ENCODE peak calls at places on chromosomes 3 and 15, in six cellular contexts. One of them, this sample, is unnamed.

GRCh38 chr15:98916826-98917225 is 90.8 kb downstream of the PGPEP1L start:
- DNase-seq in activated T-cell treated with anti-CD3 and anti-CD28 coated beads for 1 hour: no peak
- DNase-seq in AG04450: no peak
- DNase-seq in stimulated activated CD4-positive, alpha-beta T cell treated with anti-CD3 and anti-CD28 coated beads, Interleukin-4, amount 100 ng/mL, for 24 hours: no peak
- DNase-seq in NCI-H1105 treated with DMSO at 0.1 percent for 48 hours: no peak
- DNase-seq in heart left ventricle: no peak
- DNase-seq in this sample: no peak

GRCh38 chr3:55532806-55533205 is 45.7 kb upstream of the WNT5A start:
- DNase-seq in stimulated activated CD4-positive, alpha-beta T cell treated with anti-CD3 and anti-CD28 coated beads, Interleukin-4, amount 100 ng/mL, for 24 hours: no peak
- DNase-seq in heart left ventricle: no peak
- DNase-seq in NCI-H1105 treated with DMSO at 0.1 percent for 48 hours: no peak
- DNase-seq in activated T-cell treated with anti-CD3 and anti-CD28 coated beads for 1 hour: no peak
- DNase-seq in AG04450: no peak
- DNase-seq in this sample: no peak

GRCh38 chr15:80780416-80781221 is 1.4 kb downstream of the CEMIP start:
- DNase-seq in activated T-cell treated with anti-CD3 and anti-CD28 coated beads for 1 hour: no peak
- DNase-seq in stimulated activated CD4-positive, alpha-beta T cell treated with anti-CD3 and anti-CD28 coated beads, Interleukin-4, amount 100 ng/mL, for 24 hours: no peak
- DNase-seq in NCI-H1105 treated with DMSO at 0.1 percent for 48 hours: no peak
- DNase-seq in heart left ventricle: peak; percentile 55
- DNase-seq in AG04450: no peak
- DNase-seq in this sample: peak; percentile 51

GRCh38 chr3:64399205-64399800 is 174.0 kb upstream of the PRICKLE2 start:
- DNase-seq in activated T-cell treated with anti-CD3 and anti-CD28 coated beads for 1 hour: no peak
- DNase-seq in NCI-H1105 treated with DMSO at 0.1 percent for 48 hours: peak; percentile 34
- DNase-seq in heart left ventricle: no peak
- DNase-seq in stimulated activated CD4-positive, alpha-beta T cell treated with anti-CD3 and anti-CD28 coated beads, Interleukin-4, amount 100 ng/mL, for 24 hours: no peak
- DNase-seq in AG04450: peak; percentile 18
- DNase-seq in this sample: peak; percentile 24

GRCh38 chr3:79019137-79019923 is 748.5 kb downstream of the ROBO1 start:
- DNase-seq in AG04450: peak; percentile 77
- DNase-seq in stimulated activated CD4-positive, alpha-beta T cell treated with anti-CD3 and anti-CD28 coated beads, Interleukin-4, amount 100 ng/mL, for 24 hours: no peak
- DNase-seq in NCI-H1105 treated with DMSO at 0.1 percent for 48 hours: peak; percentile 82
- DNase-seq in activated T-cell treated with anti-CD3 and anti-CD28 coated beads for 1 hour: no peak
- DNase-seq in heart left ventricle: peak; percentile 78
- DNase-seq in this sample: no peak

GRCh38 chr15:62895139-62895866 is 147.2 kb upstream of the TPM1 start:
- DNase-seq in activated T-cell treated with anti-CD3 and anti-CD28 coated beads for 1 hour: no peak
- DNase-seq in NCI-H1105 treated with DMSO at 0.1 percent for 48 hours: no peak
- DNase-seq in AG04450: peak; percentile 61
- DNase-seq in heart left ventricle: no peak
- DNase-seq in stimulated activated CD4-positive, alpha-beta T cell treated with anti-CD3 and anti-CD28 coated beads, Interleukin-4, amount 100 ng/mL, for 24 hours: no peak
- DNase-seq in this sample: no peak

GRCh38 chr3:164458986-164459385 is 619.3 kb downstream of the SI start:
- DNase-seq in heart left ventricle: no peak
- DNase-seq in AG04450: no peak
- DNase-seq in activated T-cell treated with anti-CD3 and anti-CD28 coated beads for 1 hour: no peak
- DNase-seq in NCI-H1105 treated with DMSO at 0.1 percent for 48 hours: no peak
- DNase-seq in stimulated activated CD4-positive, alpha-beta T cell treated with anti-CD3 and anti-CD28 coated beads, Interleukin-4, amount 100 ng/mL, for 24 hours: no peak
- DNase-seq in this sample: no peak

GRCh38 chr15:99283739-99284138 is 32.5 kb downstream of the LRRC28 start:
- DNase-seq in stimulated activated CD4-positive, alpha-beta T cell treated with anti-CD3 and anti-CD28 coated beads, Interleukin-4, amount 100 ng/mL, for 24 hours: no peak
- DNase-seq in activated T-cell treated with anti-CD3 and anti-CD28 coated beads for 1 hour: no peak
- DNase-seq in heart left ventricle: no peak
- DNase-seq in NCI-H1105 treated with DMSO at 0.1 percent for 48 hours: no peak
- DNase-seq in AG04450: no peak
- DNase-seq in this sample: no peak

GRCh38 chr3:63042866-63043265 is 167.7 kb upstream of the CADPS start:
- DNase-seq in activated T-cell treated with anti-CD3 and anti-CD28 coated beads for 1 hour: no peak
- DNase-seq in NCI-H1105 treated with DMSO at 0.1 percent for 48 hours: no peak
- DNase-seq in AG04450: no peak
- DNase-seq in stimulated activated CD4-positive, alpha-beta T cell treated with anti-CD3 and anti-CD28 coated beads, Interleukin-4, amount 100 ng/mL, for 24 hours: no peak
- DNase-seq in heart left ventricle: no peak
- DNase-seq in this sample: no peak

GRCh38 chr3:101635954-101636798 is 40.8 kb downstream of the ZBTB11 start:
- DNase-seq in activated T-cell treated with anti-CD3 and anti-CD28 coated beads for 1 hour: peak; percentile 62
- DNase-seq in stimulated activated CD4-positive, alpha-beta T cell treated with anti-CD3 and anti-CD28 coated beads, Interleukin-4, amount 100 ng/mL, for 24 hours: peak; percentile 72
- DNase-seq in heart left ventricle: peak; percentile 56
- DNase-seq in NCI-H1105 treated with DMSO at 0.1 percent for 48 hours: peak; percentile 9
- DNase-seq in AG04450: no peak
- DNase-seq in this sample: peak; percentile 92

GRCh38 chr3:157981819-157982218 is 124.4 kb downstream of the SHOX2 start:
- DNase-seq in stimulated activated CD4-positive, alpha-beta T cell treated with anti-CD3 and anti-CD28 coated beads, Interleukin-4, amount 100 ng/mL, for 24 hours: no peak
- DNase-seq in activated T-cell treated with anti-CD3 and anti-CD28 coated beads for 1 hour: no peak
- DNase-seq in AG04450: no peak
- DNase-seq in NCI-H1105 treated with DMSO at 0.1 percent for 48 hours: no peak
- DNase-seq in heart left ventricle: no peak
- DNase-seq in this sample: no peak

GRCh38 chr3:124213641-124214040 is 221.7 kb upstream of the ROPN1 start:
- DNase-seq in stimulated activated CD4-positive, alpha-beta T cell treated with anti-CD3 and anti-CD28 coated beads, Interleukin-4, amount 100 ng/mL, for 24 hours: no peak
- DNase-seq in NCI-H1105 treated with DMSO at 0.1 percent for 48 hours: no peak
- DNase-seq in activated T-cell treated with anti-CD3 and anti-CD28 coated beads for 1 hour: no peak
- DNase-seq in heart left ventricle: no peak
- DNase-seq in AG04450: no peak
- DNase-seq in this sample: no peak

GRCh38 chr3:53089511-53089910 is 40.7 kb downstream of the RFT1 start:
- DNase-seq in stimulated activated CD4-positive, alpha-beta T cell treated with anti-CD3 and anti-CD28 coated beads, Interleukin-4, amount 100 ng/mL, for 24 hours: no peak
- DNase-seq in NCI-H1105 treated with DMSO at 0.1 percent for 48 hours: no peak
- DNase-seq in AG04450: no peak
- DNase-seq in heart left ventricle: peak; percentile 85
- DNase-seq in activated T-cell treated with anti-CD3 and anti-CD28 coated beads for 1 hour: no peak
- DNase-seq in this sample: no peak

GRCh38 chr15:92839696-92840095 is 60.4 kb upstream of the CHD2 start:
- DNase-seq in heart left ventricle: no peak
- DNase-seq in stimulated activated CD4-positive, alpha-beta T cell treated with anti-CD3 and anti-CD28 coated beads, Interleukin-4, amount 100 ng/mL, for 24 hours: no peak
- DNase-seq in activated T-cell treated with anti-CD3 and anti-CD28 coated beads for 1 hour: no peak
- DNase-seq in AG04450: no peak
- DNase-seq in NCI-H1105 treated with DMSO at 0.1 percent for 48 hours: peak; percentile 54
- DNase-seq in this sample: peak; percentile 66

GRCh38 chr3:114480442-114480841 is 186.6 kb downstream of the TIGIT start:
- DNase-seq in heart left ventricle: no peak
- DNase-seq in activated T-cell treated with anti-CD3 and anti-CD28 coated beads for 1 hour: no peak
- DNase-seq in NCI-H1105 treated with DMSO at 0.1 percent for 48 hours: no peak
- DNase-seq in AG04450: peak; percentile 29
- DNase-seq in stimulated activated CD4-positive, alpha-beta T cell treated with anti-CD3 and anti-CD28 coated beads, Interleukin-4, amount 100 ng/mL, for 24 hours: no peak
- DNase-seq in this sample: no peak

GRCh38 chr15:38745136-38745535 is 180.5 kb upstream of the RASGRP1 start:
- DNase-seq in stimulated activated CD4-positive, alpha-beta T cell treated with anti-CD3 and anti-CD28 coated beads, Interleukin-4, amount 100 ng/mL, for 24 hours: no peak
- DNase-seq in NCI-H1105 treated with DMSO at 0.1 percent for 48 hours: no peak
- DNase-seq in AG04450: no peak
- DNase-seq in heart left ventricle: no peak
- DNase-seq in activated T-cell treated with anti-CD3 and anti-CD28 coated beads for 1 hour: no peak
- DNase-seq in this sample: no peak

GRCh38 chr3:171168086-171168485 is 141.6 kb upstream of the SLC2A2 start:
- DNase-seq in stimulated activated CD4-positive, alpha-beta T cell treated with anti-CD3 and anti-CD28 coated beads, Interleukin-4, amount 100 ng/mL, for 24 hours: no peak
- DNase-seq in NCI-H1105 treated with DMSO at 0.1 percent for 48 hours: no peak
- DNase-seq in AG04450: no peak
- DNase-seq in activated T-cell treated with anti-CD3 and anti-CD28 coated beads for 1 hour: no peak
- DNase-seq in heart left ventricle: no peak
- DNase-seq in this sample: no peak

GRCh38 chr3:109369510-109369909 is 32.2 kb upstream of the DPPA4 start:
- DNase-seq in activated T-cell treated with anti-CD3 and anti-CD28 coated beads for 1 hour: no peak
- DNase-seq in NCI-H1105 treated with DMSO at 0.1 percent for 48 hours: no peak
- DNase-seq in AG04450: no peak
- DNase-seq in stimulated activated CD4-positive, alpha-beta T cell treated with anti-CD3 and anti-CD28 coated beads, Interleukin-4, amount 100 ng/mL, for 24 hours: no peak
- DNase-seq in heart left ventricle: no peak
- DNase-seq in this sample: no peak

GRCh38 chr3:100456745-100457144 is 35.7 kb upstream of the TMEM45A start:
- DNase-seq in activated T-cell treated with anti-CD3 and anti-CD28 coated beads for 1 hour: no peak
- DNase-seq in NCI-H1105 treated with DMSO at 0.1 percent for 48 hours: no peak
- DNase-seq in heart left ventricle: no peak
- DNase-seq in stimulated activated CD4-positive, alpha-beta T cell treated with anti-CD3 and anti-CD28 coated beads, Interleukin-4, amount 100 ng/mL, for 24 hours: no peak
- DNase-seq in AG04450: no peak
- DNase-seq in this sample: no peak

GRCh38 chr3:72383896-72384295 is 464.3 kb downstream of the SHQ1 start:
- DNase-seq in NCI-H1105 treated with DMSO at 0.1 percent for 48 hours: no peak
- DNase-seq in activated T-cell treated with anti-CD3 and anti-CD28 coated beads for 1 hour: no peak
- DNase-seq in stimulated activated CD4-positive, alpha-beta T cell treated with anti-CD3 and anti-CD28 coated beads, Interleukin-4, amount 100 ng/mL, for 24 hours: no peak
- DNase-seq in AG04450: no peak
- DNase-seq in heart left ventricle: no peak
- DNase-seq in this sample: no peak

GRCh38 chr3:114451051-114451451 is 157.2 kb downstream of the TIGIT start:
- DNase-seq in stimulated activated CD4-positive, alpha-beta T cell treated with anti-CD3 and anti-CD28 coated beads, Interleukin-4, amount 100 ng/mL, for 24 hours: no peak
- DNase-seq in AG04450: no peak
- DNase-seq in activated T-cell treated with anti-CD3 and anti-CD28 coated beads for 1 hour: no peak
- DNase-seq in NCI-H1105 treated with DMSO at 0.1 percent for 48 hours: peak; percentile 35
- DNase-seq in heart left ventricle: no peak
- DNase-seq in this sample: no peak

GRCh38 chr3:146550743-146551510 is 6.5 kb upstream of the PLSCR1 start:
- DNase-seq in heart left ventricle: no peak
- DNase-seq in activated T-cell treated with anti-CD3 and anti-CD28 coated beads for 1 hour: no peak
- DNase-seq in stimulated activated CD4-positive, alpha-beta T cell treated with anti-CD3 and anti-CD28 coated beads, Interleukin-4, amount 100 ng/mL, for 24 hours: no peak
- DNase-seq in NCI-H1105 treated with DMSO at 0.1 percent for 48 hours: no peak
- DNase-seq in AG04450: peak; percentile 79
- DNase-seq in this sample: peak; percentile 13

GRCh38 chr3:110624571-110624970 is 447.0 kb upstream of the NECTIN3 start:
- DNase-seq in activated T-cell treated with anti-CD3 and anti-CD28 coated beads for 1 hour: no peak
- DNase-seq in stimulated activated CD4-positive, alpha-beta T cell treated with anti-CD3 and anti-CD28 coated beads, Interleukin-4, amount 100 ng/mL, for 24 hours: no peak
- DNase-seq in heart left ventricle: no peak
- DNase-seq in AG04450: peak; percentile 23
- DNase-seq in NCI-H1105 treated with DMSO at 0.1 percent for 48 hours: no peak
- DNase-seq in this sample: no peak

GRCh38 chr15:44593042-44593736 is 56.2 kb downstream of the EIF3J start:
- DNase-seq in heart left ventricle: no peak
- DNase-seq in stimulated activated CD4-positive, alpha-beta T cell treated with anti-CD3 and anti-CD28 coated beads, Interleukin-4, amount 100 ng/mL, for 24 hours: peak; percentile 25
- DNase-seq in AG04450: no peak
- DNase-seq in NCI-H1105 treated with DMSO at 0.1 percent for 48 hours: no peak
- DNase-seq in activated T-cell treated with anti-CD3 and anti-CD28 coated beads for 1 hour: no peak
- DNase-seq in this sample: peak; percentile 31

GRCh38 chr3:102485701-102486100 is 50.9 kb downstream of the ZPLD1 start:
- DNase-seq in stimulated activated CD4-positive, alpha-beta T cell treated with anti-CD3 and anti-CD28 coated beads, Interleukin-4, amount 100 ng/mL, for 24 hours: no peak
- DNase-seq in activated T-cell treated with anti-CD3 and anti-CD28 coated beads for 1 hour: no peak
- DNase-seq in NCI-H1105 treated with DMSO at 0.1 percent for 48 hours: no peak
- DNase-seq in heart left ventricle: no peak
- DNase-seq in AG04450: no peak
- DNase-seq in this sample: no peak

GRCh38 chr3:107738486-107739183 is 215.9 kb downstream of the BBX start:
- DNase-seq in NCI-H1105 treated with DMSO at 0.1 percent for 48 hours: no peak
- DNase-seq in heart left ventricle: no peak
- DNase-seq in AG04450: no peak
- DNase-seq in activated T-cell treated with anti-CD3 and anti-CD28 coated beads for 1 hour: no peak
- DNase-seq in stimulated activated CD4-positive, alpha-beta T cell treated with anti-CD3 and anti-CD28 coated beads, Interleukin-4, amount 100 ng/mL, for 24 hours: no peak
- DNase-seq in this sample: no peak

GRCh38 chr3:27368831-27369607 is at the start of gene NEK10:
- DNase-seq in NCI-H1105 treated with DMSO at 0.1 percent for 48 hours: peak; percentile 89
- DNase-seq in stimulated activated CD4-positive, alpha-beta T cell treated with anti-CD3 and anti-CD28 coated beads, Interleukin-4, amount 100 ng/mL, for 24 hours: peak; percentile 91
- DNase-seq in AG04450: peak; percentile 64
- DNase-seq in heart left ventricle: peak; percentile 89
- DNase-seq in activated T-cell treated with anti-CD3 and anti-CD28 coated beads for 1 hour: peak; percentile 85
- DNase-seq in this sample: peak; percentile 91

GRCh38 chr15:78968539-78969271 is 23.9 kb upstream of the CTSH start:
- DNase-seq in activated T-cell treated with anti-CD3 and anti-CD28 coated beads for 1 hour: no peak
- DNase-seq in stimulated activated CD4-positive, alpha-beta T cell treated with anti-CD3 and anti-CD28 coated beads, Interleukin-4, amount 100 ng/mL, for 24 hours: no peak
- DNase-seq in heart left ventricle: no peak
- DNase-seq in NCI-H1105 treated with DMSO at 0.1 percent for 48 hours: no peak
- DNase-seq in AG04450: no peak
- DNase-seq in this sample: no peak

GRCh38 chr15:64430000-64430735 is 30.2 kb upstream of the ZNF609 start:
- DNase-seq in stimulated activated CD4-positive, alpha-beta T cell treated with anti-CD3 and anti-CD28 coated beads, Interleukin-4, amount 100 ng/mL, for 24 hours: peak; percentile 38
- DNase-seq in heart left ventricle: peak; percentile 27
- DNase-seq in activated T-cell treated with anti-CD3 and anti-CD28 coated beads for 1 hour: peak; percentile 5
- DNase-seq in AG04450: peak; percentile 91
- DNase-seq in NCI-H1105 treated with DMSO at 0.1 percent for 48 hours: peak; percentile 48
- DNase-seq in this sample: peak; percentile 50

GRCh38 chr3:14430706-14431470 is 28.5 kb downstream of the SLC6A6 start:
- DNase-seq in NCI-H1105 treated with DMSO at 0.1 percent for 48 hours: no peak
- DNase-seq in heart left ventricle: peak; percentile 23
- DNase-seq in stimulated activated CD4-positive, alpha-beta T cell treated with anti-CD3 and anti-CD28 coated beads, Interleukin-4, amount 100 ng/mL, for 24 hours: no peak
- DNase-seq in activated T-cell treated with anti-CD3 and anti-CD28 coated beads for 1 hour: no peak
- DNase-seq in AG04450: no peak
- DNase-seq in this sample: no peak

This sample was measured in activated naive CD4-positive, alpha-beta T cell treated with anti-CD3 and anti-CD28 coated beads for 36 hours.